ENCODE peak calls at places on chromosomes 13 and 19, in six cellular contexts. S, V, O, Z, F and E are unnamed samples.

GRCh38 chr13:28138756-28139470 is 568 bp downstream of the PAN3 start:
- DNase-seq in S (peak; percentile 85), V (peak; percentile 85), O (peak; percentile 80), Z (peak; percentile 44), F (peak; percentile 75), E (peak; percentile 98)

GRCh38 chr19:45716314-45717130 is 14.2 kb downstream of the FBXO46 start:
- DNase-seq in S (peak; percentile 39), V (peak; percentile 57), O (no peak), Z (no peak), F (no peak), E (no peak)

GRCh38 chr13:20609145-20609544 is 42.2 kb downstream of the IFT88 start:
- DNase-seq in S (no peak), V (no peak), O (no peak), Z (no peak), F (no peak), E (no peak)

GRCh38 chr13:113582841-113583631 is 1.5 kb upstream of the TFDP1 start:
- DNase-seq in S (no peak), V (no peak), O (no peak), Z (no peak), F (peak; percentile 38), E (no peak)

GRCh38 chr19:6979341-6979740 is 41.9 kb downstream of the MBD3L2B start:
- DNase-seq in S (no peak), V (no peak), O (no peak), Z (no peak), F (no peak), E (no peak)

GRCh38 chr13:56189978-56190377 is 950.7 kb upstream of the PRR20A start:
- DNase-seq in S (no peak), V (no peak), O (no peak), Z (no peak), F (no peak), E (no peak)

GRCh38 chr13:101868585-101869469 is 416.4 kb downstream of the ITGBL1 start:
- DNase-seq in S (no peak), V (no peak), O (no peak), Z (no peak), F (no peak), E (no peak)

GRCh38 chr19:6239401-6239844 is 40.4 kb downstream of the MLLT1 start:
- DNase-seq in S (no peak), V (peak; percentile 26), O (no peak), Z (no peak), F (no peak), E (no peak)

GRCh38 chr19:56291857-56292256 is 19.3 kb downstream of the EDDM13 start:
- DNase-seq in S (no peak), V (no peak), O (no peak), Z (no peak), F (no peak), E (no peak)

GRCh38 chr19:3723883-3724282 is 15.7 kb downstream of the TJP3 start:
- DNase-seq in S (no peak), V (no peak), O (no peak), Z (no peak), F (no peak), E (no peak)

GRCh38 chr13:107275945-107276614 is 708.1 kb upstream of the ARGLU1 start:
- DNase-seq in S (no peak), V (no peak), O (no peak), Z (no peak), F (no peak), E (no peak)

GRCh38 chr13:112465251-112466131 is 89.3 kb downstream of the SPACA7 start:
- DNase-seq in S (no peak), V (no peak), O (no peak), Z (no peak), F (no peak), E (no peak)

GRCh38 chr19:38420935-38421334 is 5.1 kb downstream of the RASGRP4 start:
- DNase-seq in S (no peak), V (no peak), O (no peak), Z (no peak), F (no peak), E (no peak)

GRCh38 chr13:48235100-48235813 is 2.3 kb downstream of the ITM2B start:
- DNase-seq in S (no peak), V (peak; percentile 56), O (peak; percentile 45), Z (no peak), F (no peak), E (no peak)
- TF ChIP-seq GABPA in S (no peak), V (no peak), O (peak; percentile 70), Z (no peak), F (no peak), E (no peak)

GRCh38 chr13:49693191-49693733 is 2.0 kb upstream of the EBPL start:
- DNase-seq in S (no peak), V (no peak), O (no peak), Z (no peak), F (no peak), E (no peak)

GRCh38 chr13:49690133-49690989 is 925 bp downstream of the EBPL start:
- DNase-seq in S (peak; percentile 19), V (peak; percentile 62), O (no peak), Z (no peak), F (peak; percentile 89), E (peak; percentile 12)

GRCh38 chr13:49694446-49694845 is 3.2 kb upstream of the EBPL start:
- DNase-seq in S (no peak), V (no peak), O (no peak), Z (no peak), F (no peak), E (no peak)

GRCh38 chr13:49693877-49694276 is 2.6 kb upstream of the EBPL start:
- DNase-seq in S (no peak), V (no peak), O (no peak), Z (no peak), F (no peak), E (no peak)

DNA sequence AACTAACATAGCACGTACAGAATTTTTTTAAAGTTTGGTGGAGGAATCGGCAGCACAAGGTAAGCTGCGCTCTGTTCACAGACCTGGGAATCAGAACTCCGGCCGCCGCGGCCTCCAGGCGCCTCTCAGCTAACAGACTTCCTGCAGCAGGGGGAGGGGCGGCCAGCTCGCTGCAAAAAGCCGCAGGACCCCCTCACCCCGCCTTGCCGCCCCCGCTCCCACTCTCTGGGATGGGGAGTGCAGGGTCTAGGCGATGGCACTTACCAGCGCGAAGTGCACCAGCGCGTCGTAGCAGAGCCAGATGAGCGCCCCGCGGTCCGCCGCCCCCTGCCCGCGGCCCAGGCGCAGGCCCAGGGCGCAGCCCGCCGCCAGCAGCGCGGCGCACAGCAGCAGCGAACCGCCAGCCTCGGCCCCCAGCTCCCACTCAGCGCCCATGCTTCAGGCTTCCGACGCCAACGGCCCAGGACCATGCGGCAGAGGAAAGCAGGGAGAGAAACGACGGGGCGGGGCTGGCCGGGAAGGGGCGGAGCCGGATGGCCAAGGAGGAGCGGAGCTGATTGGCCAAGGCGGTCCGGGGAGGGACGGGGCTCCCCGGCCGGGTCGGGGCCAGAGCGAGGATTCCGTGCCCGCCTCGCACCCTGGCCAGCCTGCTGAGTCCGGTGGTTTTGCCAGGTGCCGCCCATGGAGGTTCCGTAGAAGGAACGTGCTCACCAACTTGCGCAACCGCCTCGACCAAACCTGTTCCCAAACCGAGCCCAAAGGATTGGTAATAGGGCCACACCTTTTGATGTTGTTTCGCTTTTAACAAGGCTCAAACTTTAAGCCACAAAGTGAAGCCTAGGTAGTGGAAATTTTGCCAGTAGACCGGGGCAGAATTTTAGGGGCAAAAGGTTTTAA is at the start of gene EBPL:
- DNase-seq in S (peak; percentile 93), V (peak; percentile 98), O (peak; percentile 47), Z (peak; percentile 79), F (peak; percentile 86), E (peak; percentile 67)
- TF ChIP-seq POLR2AphosphoS5 in S (peak; percentile 43), V (peak; percentile 85), O (peak; percentile 58), Z (peak; percentile 94), F (peak; percentile 83), E (peak; percentile 93)

GRCh38 chr13:23718916-23719470 is 148.8 kb downstream of the TNFRSF19 start:
- DNase-seq in S (no peak), V (no peak), O (no peak), Z (no peak), F (peak; percentile 73), E (no peak)

GRCh38 chr13:23722726-23723453 is 152.7 kb downstream of the TNFRSF19 start:
- DNase-seq in S (no peak), V (no peak), O (no peak), Z (no peak), F (peak; percentile 82), E (no peak)

GRCh38 chr13:23725922-23726321 is 155.7 kb downstream of the TNFRSF19 start:
- DNase-seq in S (no peak), V (no peak), O (no peak), Z (no peak), F (no peak), E (no peak)

GRCh38 chr13:23724196-23724970 is 154.2 kb downstream of the TNFRSF19 start:
- DNase-seq in S (no peak), V (no peak), O (no peak), Z (no peak), F (no peak), E (no peak)

GRCh38 chr13:23723463-23723862 is 153.3 kb downstream of the TNFRSF19 start:
- DNase-seq in S (no peak), V (no peak), O (no peak), Z (no peak), F (no peak), E (no peak)
- TF ChIP-seq GABPA in S (no peak), V (no peak), O (no peak), Z (no peak), F (no peak), E (no peak)

GRCh38 chr19:12837225-12837624 is 1.1 kb upstream of the MAST1 start:
- DNase-seq in S (peak; percentile 39), V (no peak), O (no peak), Z (no peak), F (no peak), E (no peak)

GRCh38 chr19:12838182-12838890 is at the start of gene MAST1:
- DNase-seq in S (peak; percentile 88), V (peak; percentile 94), O (no peak), Z (no peak), F (no peak), E (peak; percentile 25)

GRCh38 chr19:12840091-12841079 is 2.1 kb downstream of the MAST1 start:
- DNase-seq in S (peak; percentile 97), V (peak; percentile 90), O (no peak), Z (peak; percentile 97), F (no peak), E (peak; percentile 44)

GRCh38 chr19:12841094-12841493 is 2.8 kb downstream of the MAST1 start:
- DNase-seq in S (peak; percentile 76), V (peak; percentile 63), O (no peak), Z (peak; percentile 94), F (no peak), E (no peak)

DNA sequence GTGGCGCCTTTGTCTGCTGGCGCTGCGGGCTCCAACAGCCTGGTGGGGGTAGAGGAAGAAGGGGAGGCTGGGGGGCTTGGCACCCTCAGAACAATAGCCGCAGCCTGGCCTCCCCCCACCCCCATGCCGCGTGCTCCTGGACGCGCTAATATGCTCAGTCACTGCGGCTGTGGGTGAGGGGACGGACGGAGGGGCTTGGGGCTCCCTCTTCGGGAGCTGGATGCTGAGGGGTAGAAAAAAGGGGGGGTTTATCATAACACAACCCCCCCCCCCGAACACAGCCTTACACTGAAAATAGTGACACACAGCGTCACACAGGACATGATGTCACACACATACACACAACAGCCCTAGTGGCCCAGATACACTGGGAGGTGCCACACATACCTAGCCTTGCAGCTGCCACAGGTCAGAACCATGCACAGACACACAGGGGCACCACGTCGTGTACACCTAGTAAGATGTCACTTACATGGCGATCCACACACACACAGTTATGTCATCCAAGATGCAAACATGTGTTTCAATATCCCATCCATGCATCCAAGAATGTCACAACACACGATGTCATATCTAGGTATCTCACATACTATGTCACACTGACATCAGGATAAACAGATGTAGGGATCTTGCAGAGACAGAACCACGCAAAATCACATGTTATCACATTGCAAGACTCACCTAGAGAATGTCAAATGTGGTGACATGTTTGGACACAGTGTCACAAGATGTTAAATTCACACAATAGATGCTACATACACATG is 760 bp downstream of the MAST1 start:
- DNase-seq in S (no peak), V (peak; percentile 55), O (no peak), Z (no peak), F (no peak), E (no peak)
- TF ChIP-seq POLR2AphosphoS5 in S (no peak), V (no peak), O (no peak), Z (no peak), F (no peak), E (no peak)